ENCODE peak calls at places on chromosomes 4 and X, in six cellular contexts. C, M, P, L, I and Y are unnamed samples.

GRCh38 chr4:26173619-26174018 is 147.2 kb upstream of the RBPJ start:
- DNase-seq in I (no peak), P (no peak), L (no peak), C (no peak), M (no peak), Y (no peak)

GRCh38 chr4:56906534-56906933 is 1.2 kb upstream of the REST start:
- DNase-seq in I (no peak), M (no peak), P (no peak), C (no peak), L (no peak), Y (no peak)

GRCh38 chrX:10433296-10433965 is 187.0 kb downstream of the MID1 start:
- DNase-seq in P (no peak), C (no peak), L (no peak), I (no peak), M (no peak), Y (no peak)

GRCh38 chrX:14926471-14926870 is 53.2 kb downstream of the MOSPD2 start:
- DNase-seq in I (no peak), L (no peak), P (no peak), C (no peak), M (no peak), Y (no peak)

GRCh38 chr4:121462660-121463261 is 81.9 kb upstream of the QRFPR start:
- DNase-seq in M (peak), P (peak), L (peak), I (peak), C (peak), Y (no peak)

GRCh38 chrX:14209034-14209433 is 179.3 kb upstream of the GEMIN8 start:
- DNase-seq in M (no peak), P (no peak), I (no peak), C (no peak), L (no peak), Y (no peak)

GRCh38 chrX:129980540-129981206 is 1.8 kb upstream of the BCORL1 start:
- DNase-seq in C (no peak), M (no peak), L (peak), I (no peak), P (peak), Y (no peak)

GRCh38 chrX:53190363-53190960 is 34.5 kb downstream of the KDM5C start:
- DNase-seq in I (no peak), C (no peak), M (no peak), P (no peak), L (no peak), Y (no peak)

GRCh38 chrX:111375747-111376146 is 36.2 kb downstream of the DCX start:
- DNase-seq in M (peak), L (no peak), I (no peak), P (no peak), C (no peak), Y (no peak)

GRCh38 chr4:37567781-37568180 is 118.4 kb downstream of the RELL1 start:
- DNase-seq in I (no peak), M (no peak), C (no peak), P (peak), L (no peak), Y (no peak)

GRCh38 chr4:125325733-125326132 is 11.0 kb downstream of the FAT4 start:
- DNase-seq in M (no peak), I (no peak), L (no peak), P (no peak), C (no peak), Y (no peak)
- H3K4me3 ChIP-seq in M (no peak), I (no peak), L (no peak), P (no peak), C (no peak), Y (no peak)

GRCh38 chr4:164748375-164748774 is 5.6 kb upstream of the SMIM31 start:
- DNase-seq in C (no peak), M (peak), P (peak), I (no peak), L (no peak), Y (no peak)
- TF ChIP-seq CTCF in C (no peak), M (no peak), P (no peak), I (peak), L (peak), Y (peak)

GRCh38 chrX:30653415-30654131 is at the start of gene GK:
- DNase-seq in C (no peak), I (no peak), P (no peak), M (no peak), L (no peak), Y (no peak)
- H3K4me3 ChIP-seq in C (peak), I (peak), P (peak), M (peak), L (peak), Y (peak)

DNA sequence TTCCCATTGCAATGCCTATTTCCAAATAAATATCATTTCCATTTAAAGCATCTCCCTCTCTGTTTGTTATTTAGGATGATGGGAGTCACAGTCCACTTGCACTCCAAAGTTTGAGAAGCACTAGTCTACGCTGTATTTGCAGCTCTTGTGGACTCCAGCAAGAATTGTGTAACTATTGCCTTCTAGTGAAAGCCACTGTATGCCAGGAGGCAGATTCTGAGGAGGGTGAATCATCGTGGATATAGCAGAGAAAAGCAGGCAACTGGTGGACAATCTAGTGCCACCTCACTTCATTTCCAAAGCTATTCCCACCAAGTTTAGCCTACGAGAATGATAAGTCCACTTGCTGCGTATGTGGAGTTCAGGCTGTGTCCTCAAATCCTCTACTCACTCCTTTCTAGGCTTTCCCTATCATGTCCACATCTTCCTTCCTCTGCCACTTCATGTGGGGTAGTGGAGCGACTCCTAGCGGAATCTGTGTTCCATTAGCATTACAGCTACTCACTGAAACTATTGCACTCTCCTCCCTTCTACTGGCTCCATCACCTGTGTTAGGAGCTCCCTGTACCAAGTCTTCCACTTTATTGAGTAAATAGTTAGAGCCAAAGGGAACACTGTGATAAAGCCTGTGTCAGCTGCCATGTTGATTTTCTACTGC is 501.8 kb upstream of the GALNT7 start:
- DNase-seq in L (no peak), C (no peak), M (no peak), P (no peak), I (no peak), Y (peak)
- TF ChIP-seq CTCF in L (no peak), C (no peak), M (no peak), P (no peak), I (no peak), Y (peak)

DNA sequence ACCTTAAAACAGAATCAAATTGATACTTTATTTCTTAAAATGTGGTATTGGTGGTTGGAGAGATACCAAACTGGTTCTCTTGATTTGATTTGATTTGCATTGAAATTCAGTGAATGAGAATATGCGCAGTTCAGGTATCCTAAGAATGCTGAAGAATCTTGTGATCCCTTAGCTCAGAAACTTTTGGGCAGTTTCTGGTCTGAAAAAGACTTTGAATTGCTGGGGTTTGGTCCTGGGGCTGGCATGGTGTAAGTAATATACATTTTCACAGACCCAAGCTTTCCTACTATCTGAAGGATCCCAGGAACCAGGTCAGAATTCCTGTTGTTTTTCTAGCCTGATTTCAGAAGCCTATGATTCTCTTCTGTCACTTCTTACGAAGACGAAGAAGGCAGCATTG is 6.6 kb downstream of the RAB33B start:
- DNase-seq in C (no peak), L (no peak), M (no peak), P (no peak), I (no peak), Y (no peak)
- H3K4me3 ChIP-seq in C (no peak), L (no peak), M (no peak), P (no peak), I (no peak), Y (no peak)

DNA sequence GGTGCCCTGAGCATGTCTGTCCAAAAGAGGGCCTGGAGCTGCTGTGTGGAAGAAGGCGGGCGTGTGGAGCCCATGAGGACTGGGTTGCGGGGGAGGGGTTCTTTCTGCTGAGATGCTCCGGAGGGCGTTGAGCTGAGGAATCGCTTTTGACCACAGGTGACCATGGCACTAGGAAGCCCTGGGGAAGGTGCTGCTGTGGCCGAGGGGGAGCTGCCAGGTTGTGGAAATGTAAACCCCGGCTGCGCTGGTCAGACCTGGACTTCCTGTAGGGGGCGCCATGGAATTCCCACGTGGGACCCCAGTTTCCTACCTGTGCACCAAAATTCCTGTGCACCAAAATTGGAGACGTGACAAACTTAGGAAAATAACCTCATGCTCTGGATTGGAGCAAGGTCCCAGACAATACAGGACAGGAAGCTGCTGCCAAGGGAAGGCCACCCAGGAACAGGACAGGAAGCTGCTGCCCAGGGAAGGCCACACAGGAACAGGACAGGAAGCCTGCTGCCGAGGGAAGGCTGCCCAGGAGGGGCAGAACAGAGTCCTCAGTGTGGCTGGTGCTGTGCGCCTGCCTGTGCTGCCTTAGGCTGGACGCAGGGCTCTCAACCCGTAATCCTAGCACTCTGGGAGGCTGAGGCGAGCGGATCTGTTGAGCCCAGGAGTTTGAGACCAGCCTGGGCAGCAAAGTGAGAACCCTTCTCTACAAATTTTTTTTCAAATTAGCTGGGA is 28.4 kb upstream of the UVSSA start:
- DNase-seq in I (no peak), C (no peak), P (no peak), L (no peak), M (no peak), Y (no peak)
- TF ChIP-seq CTCF in I (peak), C (no peak), P (peak), L (no peak), M (peak), Y (peak)